ENCODE peak calls at places on chromosomes 3 and 15, in nine cellular contexts. One of them, this sample, is unnamed. For H3K4me1, the result is how much of the 10 kb centered on the place peaks cover.

GRCh38 chr15:27601239-27601942 is 497.7 kb downstream of the OCA2 start:
- DNase-seq in HCT116: no peak
- DNase-seq in stomach: no peak
- DNase-seq in Panc1: no peak
- DNase-seq in breast epithelium: peak
- DNase-seq in upper lobe of left lung: no peak
- DNase-seq in K562: no peak
- DNase-seq in transverse colon: no peak
- DNase-seq in GM23338: no peak
- DNase-seq in this sample: no peak

GRCh38 chr3:15629860-15630597 is 28.5 kb downstream of the BTD start:
- DNase-seq in breast epithelium: no peak
- DNase-seq in GM23338: peak
- DNase-seq in Panc1: peak
- DNase-seq in HCT116: peak
- DNase-seq in K562: peak
- DNase-seq in stomach: peak
- DNase-seq in transverse colon: peak
- DNase-seq in upper lobe of left lung: peak
- DNase-seq in this sample: peak

GRCh38 chr15:41637086-41637485 is 23.1 kb upstream of the MGA start:
- DNase-seq in breast epithelium: no peak
- DNase-seq in K562: no peak
- DNase-seq in transverse colon: no peak
- DNase-seq in stomach: no peak
- DNase-seq in upper lobe of left lung: no peak
- DNase-seq in HCT116: no peak
- DNase-seq in GM23338: no peak
- DNase-seq in Panc1: no peak
- DNase-seq in this sample: no peak

GRCh38 chr3:50442940-50443579 is 60.4 kb downstream of the CACNA2D2 start:
- DNase-seq in Panc1: no peak
- DNase-seq in transverse colon: peak
- DNase-seq in breast epithelium: no peak
- DNase-seq in K562: no peak
- DNase-seq in GM23338: no peak
- DNase-seq in upper lobe of left lung: peak
- DNase-seq in HCT116: no peak
- DNase-seq in stomach: peak
- DNase-seq in this sample: no peak

GRCh38 chr3:189508784-189509489 is 122.3 kb upstream of the TP63 start:
- DNase-seq in GM23338: no peak
- DNase-seq in HCT116: no peak
- DNase-seq in Panc1: no peak
- DNase-seq in upper lobe of left lung: no peak
- DNase-seq in transverse colon: no peak
- DNase-seq in stomach: no peak
- DNase-seq in K562: no peak
- DNase-seq in breast epithelium: no peak
- DNase-seq in this sample: no peak

GRCh38 chr3:16665282-16665741 is 60.1 kb upstream of the DAZL start:
- DNase-seq in GM23338: peak
- DNase-seq in transverse colon: peak
- DNase-seq in Panc1: no peak
- DNase-seq in HCT116: peak
- DNase-seq in stomach: no peak
- DNase-seq in K562: peak
- DNase-seq in upper lobe of left lung: no peak
- DNase-seq in breast epithelium: no peak
- DNase-seq in this sample: no peak

GRCh38 chr3:97278506-97278905 is 464.1 kb downstream of the EPHA6 start:
- DNase-seq in upper lobe of left lung: no peak
- DNase-seq in breast epithelium: no peak
- DNase-seq in stomach: no peak
- DNase-seq in GM23338: peak
- DNase-seq in transverse colon: no peak
- DNase-seq in Panc1: no peak
- DNase-seq in K562: no peak
- DNase-seq in HCT116: no peak
- DNase-seq in this sample: no peak

GRCh38 chr3:196356556-196356955 is 18.4 kb upstream of the TM4SF19 start:
- DNase-seq in upper lobe of left lung: no peak
- DNase-seq in transverse colon: no peak
- DNase-seq in stomach: no peak
- DNase-seq in GM23338: no peak
- DNase-seq in K562: no peak
- DNase-seq in Panc1: no peak
- DNase-seq in breast epithelium: no peak
- DNase-seq in HCT116: no peak
- DNase-seq in this sample: no peak

GRCh38 chr3:123323781-123324180 is 122.0 kb downstream of the SEC22A start:
- DNase-seq in HCT116: no peak
- DNase-seq in transverse colon: no peak
- DNase-seq in stomach: no peak
- DNase-seq in K562: no peak
- DNase-seq in Panc1: no peak
- DNase-seq in breast epithelium: no peak
- DNase-seq in GM23338: no peak
- DNase-seq in upper lobe of left lung: no peak
- DNase-seq in this sample: no peak

GRCh38 chr3:36892457-36893136 is 52.3 kb downstream of the TRANK1 start:
- DNase-seq in stomach: no peak
- DNase-seq in HCT116: no peak
- DNase-seq in GM23338: no peak
- DNase-seq in K562: no peak
- DNase-seq in Panc1: no peak
- DNase-seq in breast epithelium: no peak
- DNase-seq in upper lobe of left lung: no peak
- DNase-seq in transverse colon: no peak
- DNase-seq in this sample: no peak
- H3K4me1 ChIP-seq in stomach: under half
- H3K4me1 ChIP-seq in HCT116: under half
- H3K4me1 ChIP-seq in GM23338: under half
- H3K4me1 ChIP-seq in K562: under half
- H3K4me1 ChIP-seq in Panc1: under half
- H3K4me1 ChIP-seq in breast epithelium: under half
- H3K4me1 ChIP-seq in upper lobe of left lung: under half
- H3K4me1 ChIP-seq in transverse colon: under half
- H3K4me1 ChIP-seq in this sample: under half

GRCh38 chr3:171461087-171461917 is 1.1 kb upstream of the TNIK start:
- DNase-seq in GM23338: no peak
- DNase-seq in HCT116: peak
- DNase-seq in breast epithelium: no peak
- DNase-seq in transverse colon: peak
- DNase-seq in K562: peak
- DNase-seq in stomach: no peak
- DNase-seq in Panc1: no peak
- DNase-seq in upper lobe of left lung: peak
- DNase-seq in this sample: no peak

GRCh38 chr3:171458857-171459129 is 1.4 kb downstream of the TNIK start:
- DNase-seq in stomach: no peak
- DNase-seq in HCT116: no peak
- DNase-seq in breast epithelium: no peak
- DNase-seq in transverse colon: no peak
- DNase-seq in K562: no peak
- DNase-seq in GM23338: peak
- DNase-seq in Panc1: no peak
- DNase-seq in upper lobe of left lung: no peak
- DNase-seq in this sample: no peak

GRCh38 chr3:171459130-171459941 is 869 bp downstream of the TNIK start:
- DNase-seq in breast epithelium: no peak
- DNase-seq in GM23338: peak
- DNase-seq in transverse colon: peak
- DNase-seq in stomach: peak
- DNase-seq in K562: no peak
- DNase-seq in upper lobe of left lung: peak
- DNase-seq in HCT116: no peak
- DNase-seq in Panc1: no peak
- DNase-seq in this sample: peak

GRCh38 chr3:171460226-171461086 is at the start of gene TNIK:
- DNase-seq in transverse colon: peak
- DNase-seq in GM23338: peak
- DNase-seq in stomach: peak
- DNase-seq in K562: peak
- DNase-seq in upper lobe of left lung: peak
- DNase-seq in HCT116: peak
- DNase-seq in breast epithelium: peak
- DNase-seq in Panc1: peak
- DNase-seq in this sample: peak

GRCh38 chr3:171459942-171460225 is 321 bp downstream of the TNIK start:
- DNase-seq in HCT116: no peak
- DNase-seq in GM23338: no peak
- DNase-seq in stomach: no peak
- DNase-seq in upper lobe of left lung: no peak
- DNase-seq in Panc1: no peak
- DNase-seq in K562: no peak
- DNase-seq in transverse colon: no peak
- DNase-seq in breast epithelium: no peak
- DNase-seq in this sample: no peak
- H3K27ac ChIP-seq in HCT116: peak
- H3K27ac ChIP-seq in GM23338: no peak
- H3K27ac ChIP-seq in stomach: peak
- H3K27ac ChIP-seq in upper lobe of left lung: peak
- H3K27ac ChIP-seq in Panc1: no peak
- H3K27ac ChIP-seq in K562: peak
- H3K27ac ChIP-seq in transverse colon: peak
- H3K27ac ChIP-seq in breast epithelium: peak
- H3K27ac ChIP-seq in this sample: peak

GRCh38 chr3:33044676-33045075 is 52.3 kb downstream of the GLB1 start:
- DNase-seq in Panc1: no peak
- DNase-seq in upper lobe of left lung: no peak
- DNase-seq in stomach: no peak
- DNase-seq in HCT116: no peak
- DNase-seq in transverse colon: no peak
- DNase-seq in GM23338: no peak
- DNase-seq in breast epithelium: no peak
- DNase-seq in K562: no peak
- DNase-seq in this sample: no peak

GRCh38 chr3:33050084-33050653 is 46.8 kb downstream of the GLB1 start:
- DNase-seq in upper lobe of left lung: no peak
- DNase-seq in HCT116: no peak
- DNase-seq in stomach: no peak
- DNase-seq in GM23338: no peak
- DNase-seq in Panc1: no peak
- DNase-seq in breast epithelium: no peak
- DNase-seq in transverse colon: no peak
- DNase-seq in K562: no peak
- DNase-seq in this sample: no peak

GRCh38 chr3:33052671-33053070 is 44.3 kb downstream of the GLB1 start:
- DNase-seq in stomach: no peak
- DNase-seq in breast epithelium: no peak
- DNase-seq in HCT116: no peak
- DNase-seq in upper lobe of left lung: no peak
- DNase-seq in GM23338: no peak
- DNase-seq in transverse colon: no peak
- DNase-seq in Panc1: no peak
- DNase-seq in K562: no peak
- DNase-seq in this sample: no peak

GRCh38 chr3:33046521-33046920 is 50.4 kb downstream of the GLB1 start:
- DNase-seq in breast epithelium: no peak
- DNase-seq in upper lobe of left lung: no peak
- DNase-seq in Panc1: no peak
- DNase-seq in HCT116: no peak
- DNase-seq in GM23338: no peak
- DNase-seq in stomach: no peak
- DNase-seq in K562: no peak
- DNase-seq in transverse colon: no peak
- DNase-seq in this sample: no peak

DNA sequence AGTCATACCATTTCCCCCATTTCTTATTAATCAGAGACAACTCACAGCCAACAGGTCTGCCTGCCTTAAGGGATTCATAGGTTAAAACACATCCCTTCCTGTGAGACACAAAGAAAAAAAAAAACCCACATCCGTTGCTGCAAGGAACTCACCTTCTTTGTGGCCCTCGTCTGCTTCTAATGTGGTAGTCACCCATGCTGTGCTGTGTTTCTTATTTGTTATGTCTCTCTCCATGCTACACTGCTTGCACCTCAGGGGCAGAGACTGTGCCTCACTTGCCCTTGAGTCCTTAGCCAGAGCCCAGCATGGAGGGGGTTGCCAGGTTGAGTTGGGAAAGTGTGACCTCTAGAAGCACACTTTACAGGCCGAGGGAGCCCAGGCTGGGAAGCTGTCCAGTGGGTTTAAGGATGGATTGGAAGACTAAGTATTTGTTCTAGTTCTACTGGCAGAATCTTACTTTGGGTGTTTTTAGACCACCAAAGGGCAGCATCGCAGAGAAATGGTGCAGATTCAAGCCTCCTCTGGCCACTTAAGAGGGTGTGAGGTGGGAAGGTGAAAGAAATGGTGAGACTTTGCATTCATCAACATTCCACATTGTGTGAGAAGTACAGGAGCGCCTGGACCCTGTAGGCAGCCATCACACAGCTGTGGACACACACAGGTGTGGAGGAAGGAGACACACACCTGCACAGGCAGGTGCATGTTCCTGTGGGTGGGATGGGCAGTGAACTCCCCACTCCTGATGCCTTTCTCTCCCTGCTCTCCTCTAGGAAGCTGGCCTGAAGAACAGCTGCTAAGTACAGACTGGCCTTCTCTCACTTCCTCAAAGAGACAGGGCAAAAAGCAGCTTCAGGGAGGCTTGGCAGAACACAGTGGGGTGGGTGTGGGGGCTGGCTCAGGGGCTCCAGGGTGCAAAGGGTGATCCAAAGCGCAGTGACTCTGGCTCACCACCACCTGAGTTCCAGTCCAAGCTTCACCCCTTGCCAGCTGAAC is 48.8 kb downstream of the GLB1 start:
- DNase-seq in stomach: no peak
- DNase-seq in K562: no peak
- DNase-seq in Panc1: no peak
- DNase-seq in upper lobe of left lung: no peak
- DNase-seq in GM23338: no peak
- DNase-seq in transverse colon: no peak
- DNase-seq in HCT116: no peak
- DNase-seq in breast epithelium: no peak
- DNase-seq in this sample: no peak
- TF ChIP-seq POLR2AphosphoS5 in stomach: no peak
- TF ChIP-seq POLR2AphosphoS5 in K562: no peak
- TF ChIP-seq POLR2AphosphoS5 in Panc1: no peak
- TF ChIP-seq POLR2AphosphoS5 in upper lobe of left lung: no peak
- TF ChIP-seq POLR2AphosphoS5 in GM23338: no peak
- TF ChIP-seq POLR2AphosphoS5 in transverse colon: no peak
- TF ChIP-seq POLR2AphosphoS5 in HCT116: no peak
- TF ChIP-seq POLR2AphosphoS5 in breast epithelium: no peak
- TF ChIP-seq POLR2AphosphoS5 in this sample: no peak

DNA sequence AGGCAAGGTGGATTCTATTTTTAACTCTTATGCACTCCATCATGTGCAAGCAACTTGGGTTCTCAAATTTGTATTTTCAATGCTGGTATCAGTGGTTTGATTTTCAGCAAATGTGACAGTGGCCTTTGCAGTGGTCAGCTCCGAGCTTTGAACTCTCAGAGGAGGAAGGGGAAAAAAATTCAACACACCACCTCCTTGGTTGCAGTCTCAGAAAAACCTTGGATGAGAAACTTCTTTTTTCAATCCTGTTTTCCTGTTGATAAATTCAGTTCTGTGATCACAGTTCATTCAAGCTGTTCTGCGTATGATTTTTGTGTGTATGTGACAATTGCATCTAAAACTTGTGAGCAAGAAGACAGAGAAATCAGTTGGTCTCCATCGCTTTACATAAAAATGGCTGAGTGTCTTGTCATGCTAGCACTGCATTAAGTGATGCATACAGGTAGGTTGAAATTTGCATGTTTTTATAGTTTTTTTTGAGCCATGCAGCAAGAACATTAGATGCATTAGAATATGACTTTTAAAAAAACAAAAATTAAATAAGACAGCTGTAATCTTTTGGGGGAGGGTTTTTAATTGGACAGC is 19.2 kb downstream of the ZBTB38 start:
- DNase-seq in HCT116: no peak
- DNase-seq in upper lobe of left lung: no peak
- DNase-seq in K562: no peak
- DNase-seq in stomach: no peak
- DNase-seq in transverse colon: no peak
- DNase-seq in GM23338: no peak
- DNase-seq in breast epithelium: no peak
- DNase-seq in Panc1: no peak
- DNase-seq in this sample: no peak
- H3K4me1 ChIP-seq in HCT116: under half
- H3K4me1 ChIP-seq in upper lobe of left lung: under half
- H3K4me1 ChIP-seq in K562: under half
- H3K4me1 ChIP-seq in stomach: under half
- H3K4me1 ChIP-seq in transverse colon: under half
- H3K4me1 ChIP-seq in GM23338: under half
- H3K4me1 ChIP-seq in breast epithelium: under half
- H3K4me1 ChIP-seq in Panc1: under half
- H3K4me1 ChIP-seq in this sample: under half

This sample was measured in sigmoid colon.